ENCODE peak calls at places on chromosomes 4 and X, in six cellular contexts. W, Q, Y, D, X and J are unnamed samples.

GRCh38 chr4:15479089-15479912 is 9.6 kb downstream of the CC2D2A start:
- DNase-seq in W (no peak), Q (peak), Y (peak), D (no peak), X (peak), J (peak)

GRCh38 chr4:59091376-59092142 is 1981.4 kb upstream of the IGFBP7 start:
- DNase-seq in W (no peak), Q (no peak), Y (peak), D (peak), X (no peak), J (no peak)

GRCh38 chr4:10082459-10083272 is 33.9 kb downstream of the WDR1 start:
- DNase-seq in W (peak), Q (no peak), Y (peak), D (peak), X (no peak), J (no peak)

GRCh38 chrX:68419934-68420333 is 13.4 kb downstream of the OPHN1 start:
- DNase-seq in W (no peak), Q (no peak), Y (no peak), D (no peak), X (no peak), J (no peak)

GRCh38 chrX:68432648-68433047 is 647 bp downstream of the OPHN1 start:
- DNase-seq in W (no peak), Q (no peak), Y (peak), D (no peak), X (no peak), J (no peak)

GRCh38 chr4:118842055-118842454 is 6.1 kb upstream of the SEC24D start:
- DNase-seq in W (no peak), Q (no peak), Y (no peak), D (no peak), X (peak), J (no peak)

GRCh38 chr4:179872751-179873150 is 2370.5 kb upstream of the TENM3 start:
- DNase-seq in W (no peak), Q (no peak), Y (no peak), D (no peak), X (no peak), J (no peak)

GRCh38 chrX:100410083-100410590 is at the start of gene PCDH19:
- DNase-seq in W (peak), Q (peak), Y (peak), D (peak), X (no peak), J (peak)

GRCh38 chr4:185849543-185850185 is 37.7 kb upstream of the SORBS2 start:
- DNase-seq in W (no peak), Q (no peak), Y (no peak), D (peak), X (no peak), J (peak)

GRCh38 chrX:70132877-70133302 is 357 bp upstream of the IGBP1 start:
- DNase-seq in W (no peak), Q (no peak), Y (no peak), D (no peak), X (no peak), J (no peak)

GRCh38 chr4:62495039-62495438 is 1294.9 kb downstream of the ADGRL3 start:
- DNase-seq in W (no peak), Q (no peak), Y (no peak), D (no peak), X (no peak), J (no peak)

GRCh38 chr4:69532125-69532524 is 36.4 kb upstream of the UGT2B4 start:
- DNase-seq in W (no peak), Q (no peak), Y (no peak), D (no peak), X (no peak), J (no peak)

GRCh38 chrX:129777218-129777768 is 2.5 kb upstream of the SASH3 start:
- DNase-seq in W (peak), Q (no peak), Y (no peak), D (no peak), X (no peak), J (peak)
- TF ChIP-seq POLR2A in W (peak), Q (no peak), Y (no peak), D (no peak), X (no peak), J (no peak)

GRCh38 chr4:152779513-152780266 is at the start of the genes ARFIP1 and TIGD4:
- DNase-seq in W (peak), Q (peak), Y (peak), D (peak), X (peak), J (peak)
- TF ChIP-seq POLR2A in W (peak), Q (peak), Y (peak), D (peak), X (no peak), J (no peak)

GRCh38 chr4:108651068-108651794 is 832 bp downstream of the OSTC start:
- DNase-seq in W (no peak), Q (peak), Y (no peak), D (no peak), X (no peak), J (no peak)

GRCh38 chr4:108649863-108650211 is 562 bp upstream of the OSTC start:
- DNase-seq in W (no peak), Q (no peak), Y (no peak), D (no peak), X (no peak), J (no peak)

GRCh38 chr4:108646706-108647105 is 3.7 kb upstream of the OSTC start:
- DNase-seq in W (no peak), Q (no peak), Y (no peak), D (no peak), X (no peak), J (no peak)

DNA sequence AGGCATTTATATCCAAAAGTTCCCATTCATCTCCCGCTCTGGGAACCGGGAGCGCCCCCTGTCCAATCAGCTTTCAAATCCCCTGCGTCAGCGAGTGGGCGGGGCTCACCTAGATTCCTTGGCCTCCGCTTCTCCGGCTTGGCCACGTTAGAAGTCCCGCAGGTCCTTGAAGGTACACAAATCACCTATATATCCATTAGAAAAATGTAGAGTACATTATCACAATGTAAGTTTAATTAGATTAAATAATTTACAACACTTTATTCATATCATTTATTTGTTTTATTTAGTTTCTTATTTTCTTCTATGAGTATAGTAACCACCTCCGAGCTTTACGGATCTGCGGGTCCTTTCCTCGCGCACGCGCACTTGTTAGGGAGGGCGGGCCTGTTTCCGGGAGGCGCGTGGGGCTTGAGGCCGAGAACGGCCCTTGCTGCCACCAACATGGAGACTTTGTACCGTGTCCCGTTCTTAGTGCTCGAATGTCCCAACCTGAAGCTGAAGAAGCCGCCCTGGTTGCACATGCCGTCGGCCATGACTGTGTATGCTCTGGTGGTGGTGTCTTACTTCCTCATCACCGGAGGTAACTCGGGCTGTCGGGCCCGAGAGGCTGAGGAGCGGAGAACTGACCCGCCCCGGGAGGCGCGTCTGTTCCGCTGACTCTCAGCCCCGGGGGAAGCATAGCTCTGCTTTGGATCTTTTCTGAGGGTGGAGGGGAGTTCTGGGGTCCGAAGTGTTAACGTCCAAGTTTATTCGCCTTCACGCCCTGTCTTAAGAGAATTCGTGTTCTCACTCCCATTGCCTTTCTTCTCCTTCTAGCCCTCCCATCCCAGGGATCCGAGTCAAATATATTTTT is at the start of gene OSTC:
- DNase-seq in W (peak), Q (peak), Y (peak), D (peak), X (peak), J (peak)
- TF ChIP-seq POLR2A in W (peak), Q (peak), Y (peak), D (peak), X (peak), J (no peak)

GRCh38 chr4:2094545-2094944 is 35.4 kb downstream of the NAT8L start:
- DNase-seq in W (no peak), Q (no peak), Y (no peak), D (no peak), X (no peak), J (no peak)
- TF ChIP-seq POLR2A in W (no peak), Q (no peak), Y (no peak), D (no peak), X (no peak), J (no peak)

GRCh38 chr4:76257824-76258223 is 6.3 kb downstream of the FAM47E start:
- DNase-seq in W (no peak), Q (no peak), Y (no peak), D (no peak), X (no peak), J (no peak)
- TF ChIP-seq POLR2A in W (no peak), Q (no peak), Y (no peak), D (no peak), X (no peak), J (no peak)

DNA sequence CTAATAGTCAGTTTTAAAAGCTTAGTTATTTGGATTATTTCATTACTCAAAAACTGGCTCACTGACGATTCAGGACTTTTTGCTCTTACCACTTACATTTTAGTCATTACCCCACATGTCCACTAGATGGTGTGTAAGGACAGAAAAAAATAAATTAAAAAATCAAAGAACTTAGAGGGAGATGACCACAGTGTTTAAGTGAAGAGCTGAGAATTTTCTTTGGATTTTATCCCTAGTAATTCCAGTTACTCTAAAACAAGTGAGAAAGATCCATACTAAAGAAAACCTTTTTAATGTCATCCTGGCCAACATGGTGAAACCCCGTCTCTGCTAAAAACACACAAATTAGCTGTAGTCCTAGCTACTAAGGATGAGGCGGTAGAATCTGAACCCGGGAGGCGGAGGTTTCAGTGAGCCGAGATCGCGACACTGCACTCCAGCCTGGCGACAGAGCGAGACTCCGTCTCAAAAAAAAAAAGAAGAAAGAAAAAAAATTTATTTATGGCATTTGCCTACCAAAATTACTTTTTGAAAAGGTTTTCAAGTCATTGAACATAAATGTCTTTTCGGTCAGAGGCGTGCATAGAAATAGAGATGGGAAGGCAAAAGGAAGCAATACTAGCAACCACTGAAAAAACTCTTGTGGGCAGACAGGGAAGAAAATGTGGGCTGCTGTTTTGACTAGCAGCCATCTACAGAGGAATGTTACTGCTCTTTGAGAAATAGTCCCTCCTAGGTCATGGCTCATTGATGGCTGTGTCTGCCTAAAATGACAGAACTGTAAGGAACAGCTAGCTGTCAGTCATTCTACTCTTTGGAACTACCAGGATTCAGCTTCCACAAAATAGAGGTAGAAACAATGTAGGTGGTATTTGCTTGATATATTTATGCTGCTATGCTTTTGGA is 26.6 kb upstream of the TMPRSS11B start:
- DNase-seq in W (no peak), Q (peak), Y (no peak), D (no peak), X (peak), J (no peak)
- TF ChIP-seq POLR2A in W (no peak), Q (no peak), Y (no peak), D (no peak), X (no peak), J (no peak)